ENCODE peak calls at places on chromosomes 2 and 18, in seven cellular contexts. O is small intestine; Z is skeletal muscle cell; U is upper lobe of right lung; S is CD4-positive, CD25-positive, alpha-beta regulatory T cell; A is right cardiac atrium; X is thoracic aorta. B is an unnamed sample.

GRCh38 chr2:214135966-214136365 is 274.9 kb upstream of the VWC2L start:
- DNase-seq in O (no peak), Z (peak), U (no peak), S (no peak), A (no peak), X (no peak), B (no peak)

GRCh38 chr2:167943877-167944276 is 303.5 kb downstream of the STK39 start:
- DNase-seq in O (no peak), Z (peak), U (no peak), S (no peak), A (no peak), X (no peak), B (no peak)

GRCh38 chr2:73862987-73863386 is 29.8 kb upstream of the ACTG2 start:
- DNase-seq in O (no peak), Z (no peak), U (no peak), S (no peak), A (no peak), X (no peak), B (no peak)

GRCh38 chr2:159542101-159542500 is 74.2 kb downstream of the BAZ2B start:
- DNase-seq in O (no peak), Z (no peak), U (no peak), S (no peak), A (no peak), X (no peak), B (no peak)

GRCh38 chr2:235168174-235168979 is 216.6 kb downstream of the SH3BP4 start:
- DNase-seq in O (no peak), Z (no peak), U (no peak), S (no peak), A (no peak), X (no peak), B (no peak)

GRCh38 chr2:202720226-202720625 is 85.5 kb downstream of the FAM117B start:
- DNase-seq in O (no peak), Z (no peak), U (no peak), S (no peak), A (no peak), X (no peak), B (no peak)

GRCh38 chr2:118340103-118340502 is 251.8 kb downstream of the INSIG2 start:
- DNase-seq in O (no peak), Z (no peak), U (no peak), S (no peak), A (no peak), X (no peak), B (no peak)

GRCh38 chr2:96869824-96870630 is at the start of gene SEMA4C:
- DNase-seq in O (no peak), Z (no peak), U (peak), S (peak), A (peak), X (no peak), B (no peak)

GRCh38 chr2:158602027-158602426 is 145.3 kb downstream of the PKP4 start:
- DNase-seq in O (peak), Z (no peak), U (no peak), S (no peak), A (no peak), X (no peak), B (no peak)

GRCh38 chr2:54404270-54404669 is 51.9 kb upstream of the SPTBN1 start:
- DNase-seq in O (no peak), Z (peak), U (no peak), S (no peak), A (no peak), X (no peak), B (no peak)

GRCh38 chr2:85760371-85760770 is 6.6 kb downstream of the ATOH8 start:
- DNase-seq in O (no peak), Z (no peak), U (no peak), S (no peak), A (peak), X (no peak), B (no peak)

GRCh38 chr2:60880633-60880987 is 764 bp upstream of the REL start:
- DNase-seq in O (peak), Z (no peak), U (no peak), S (no peak), A (no peak), X (no peak), B (no peak)

GRCh38 chr18:32072321-32072720 is 19.4 kb upstream of the RNF138 start:
- DNase-seq in O (peak), Z (no peak), U (no peak), S (no peak), A (no peak), X (no peak), B (no peak)

GRCh38 chr18:49500136-49500921 is 13.3 kb upstream of the C18orf32 start:
- DNase-seq in O (no peak), Z (no peak), U (no peak), S (no peak), A (no peak), X (no peak), B (no peak)

GRCh38 chr2:119366161-119366648 is 429 bp downstream of the C2orf76 start:
- DNase-seq in O (peak), Z (no peak), U (no peak), S (peak), A (no peak), X (no peak), B (no peak)

GRCh38 chr2:42879913-42880737 is 87.7 kb upstream of the HAAO start:
- DNase-seq in O (no peak), Z (no peak), U (no peak), S (no peak), A (peak), X (no peak), B (peak)

GRCh38 chr18:58572181-58572580 is 56.7 kb downstream of the ALPK2 start:
- DNase-seq in O (no peak), Z (peak), U (no peak), S (no peak), A (no peak), X (no peak), B (no peak)

GRCh38 chr2:26363323-26363722 is 16.7 kb upstream of the ADGRF3 start:
- DNase-seq in O (peak), Z (no peak), U (no peak), S (no peak), A (no peak), X (no peak), B (no peak)

GRCh38 chr18:58251416-58251815 is 207.4 kb downstream of the NEDD4L start:
- DNase-seq in O (no peak), Z (no peak), U (no peak), S (no peak), A (no peak), X (no peak), B (no peak)

GRCh38 chr2:73582364-73582763 is 59.9 kb downstream of the NAT8 start:
- DNase-seq in O (no peak), Z (no peak), U (no peak), S (no peak), A (no peak), X (no peak), B (no peak)

GRCh38 chr2:26921323-26921722 is 49.1 kb upstream of the MAPRE3 start:
- DNase-seq in O (no peak), Z (no peak), U (no peak), S (no peak), A (no peak), X (no peak), B (no peak)

GRCh38 chr2:236939751-236940229 is 145.9 kb upstream of the COPS8 start:
- DNase-seq in O (no peak), Z (peak), U (no peak), S (no peak), A (no peak), X (no peak), B (no peak)

GRCh38 chr18:41268271-41268670 is 686.8 kb upstream of the PIK3C3 start:
- DNase-seq in O (no peak), Z (no peak), U (no peak), S (no peak), A (no peak), X (no peak), B (no peak)

GRCh38 chr2:207530160-207531023 is 630 bp downstream of the CREB1 start:
- DNase-seq in O (peak), Z (no peak), U (peak), S (peak), A (peak), X (no peak), B (no peak)

GRCh38 chr2:240478346-240479110 is 43.1 kb downstream of the GPC1 start:
- DNase-seq in O (no peak), Z (no peak), U (peak), S (no peak), A (peak), X (no peak), B (peak)

GRCh38 chr2:157777425-157777824 is 98.7 kb downstream of the ACVR1 start:
- DNase-seq in O (peak), Z (no peak), U (no peak), S (peak), A (peak), X (no peak), B (no peak)

GRCh38 chr18:37669991-37670534 is 104.5 kb upstream of the CELF4 start:
- DNase-seq in O (no peak), Z (no peak), U (no peak), S (no peak), A (no peak), X (no peak), B (no peak)

GRCh38 chr2:84953535-84953934 is 17.4 kb upstream of the KCMF1 start:
- DNase-seq in O (no peak), Z (no peak), U (no peak), S (no peak), A (no peak), X (no peak), B (no peak)

GRCh38 chr2:105432749-105433148 is 33.9 kb upstream of the FHL2 start:
- DNase-seq in O (no peak), Z (no peak), U (no peak), S (no peak), A (no peak), X (no peak), B (no peak)

GRCh38 chr2:215930505-215931233 is 82.7 kb downstream of the MREG start:
- DNase-seq in O (no peak), Z (no peak), U (no peak), S (no peak), A (no peak), X (no peak), B (no peak)

GRCh38 chr2:161228511-161229240 is 68.4 kb downstream of the TANK start:
- DNase-seq in O (no peak), Z (no peak), U (no peak), S (no peak), A (no peak), X (no peak), B (no peak)

GRCh38 chr2:34161546-34161945 is 562.4 kb upstream of the FAM98A start:
- DNase-seq in O (no peak), Z (no peak), U (no peak), S (no peak), A (no peak), X (no peak), B (no peak)

GRCh38 chr18:8554354-8554753 is 54.9 kb upstream of the RAB12 start:
- DNase-seq in O (no peak), Z (no peak), U (no peak), S (no peak), A (no peak), X (no peak), B (no peak)

GRCh38 chr2:16210841-16211240 is 270.5 kb downstream of the MYCN start:
- DNase-seq in O (no peak), Z (no peak), U (no peak), S (no peak), A (no peak), X (no peak), B (no peak)

GRCh38 chr2:23599691-23600090 is 214.7 kb downstream of the KLHL29 start:
- DNase-seq in O (no peak), Z (no peak), U (peak), S (no peak), A (no peak), X (no peak), B (no peak)

GRCh38 chr2:96271995-96272394 is 6.0 kb downstream of the CIAO1 start:
- DNase-seq in O (no peak), Z (no peak), U (no peak), S (no peak), A (no peak), X (no peak), B (no peak)

GRCh38 chr2:524442-524841 is 152.8 kb downstream of the TMEM18 start:
- DNase-seq in O (no peak), Z (no peak), U (no peak), S (no peak), A (no peak), X (no peak), B (no peak)

GRCh38 chr2:99600929-99601680 is 111.3 kb upstream of the REV1 start:
- DNase-seq in O (no peak), Z (no peak), U (no peak), S (no peak), A (no peak), X (no peak), B (no peak)

GRCh38 chr2:129868151-129868550 is 111.3 kb upstream of the RAB6C start:
- DNase-seq in O (no peak), Z (no peak), U (no peak), S (no peak), A (no peak), X (no peak), B (peak)

GRCh38 chr18:59861963-59862819 is 37.6 kb upstream of the PMAIP1 start:
- DNase-seq in O (peak), Z (no peak), U (no peak), S (no peak), A (no peak), X (no peak), B (no peak)
- H3K4me3 ChIP-seq in O (no peak), Z (no peak), U (no peak), S (no peak), A (no peak), X (no peak), B (no peak)

DNA sequence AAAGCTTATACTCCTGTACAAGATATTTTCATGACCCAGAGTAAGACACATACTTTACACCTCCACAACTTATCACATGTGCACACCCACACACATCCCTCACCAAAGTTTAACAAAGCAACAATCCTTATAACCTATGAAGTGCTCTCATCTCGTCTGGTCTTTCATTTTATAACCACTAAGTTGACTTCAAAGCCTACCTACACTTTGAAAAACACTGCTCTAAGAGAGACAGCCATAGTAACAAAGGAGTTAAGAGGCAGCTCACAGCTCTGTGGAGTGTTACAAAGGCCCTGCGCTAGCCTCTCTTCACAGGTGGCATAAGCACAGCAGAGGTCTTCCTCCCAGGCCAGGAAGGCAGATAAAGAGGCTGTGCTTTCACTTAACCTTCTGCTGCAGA is 69.7 kb upstream of the TMEM200C start:
- DNase-seq in O (no peak), Z (no peak), U (no peak), S (no peak), A (no peak), X (no peak), B (no peak)
- H3K4me3 ChIP-seq in O (no peak), Z (no peak), U (no peak), S (no peak), A (no peak), X (no peak), B (no peak)

GRCh38 chr2:29528891-29529520 is 392.4 kb downstream of the ALK start:
- DNase-seq in O (peak), Z (peak), U (peak), S (no peak), A (no peak), X (no peak), B (no peak)
- H3K4me3 ChIP-seq in O (no peak), Z (peak), U (no peak), S (no peak), A (no peak), X (no peak), B (peak)

DNA sequence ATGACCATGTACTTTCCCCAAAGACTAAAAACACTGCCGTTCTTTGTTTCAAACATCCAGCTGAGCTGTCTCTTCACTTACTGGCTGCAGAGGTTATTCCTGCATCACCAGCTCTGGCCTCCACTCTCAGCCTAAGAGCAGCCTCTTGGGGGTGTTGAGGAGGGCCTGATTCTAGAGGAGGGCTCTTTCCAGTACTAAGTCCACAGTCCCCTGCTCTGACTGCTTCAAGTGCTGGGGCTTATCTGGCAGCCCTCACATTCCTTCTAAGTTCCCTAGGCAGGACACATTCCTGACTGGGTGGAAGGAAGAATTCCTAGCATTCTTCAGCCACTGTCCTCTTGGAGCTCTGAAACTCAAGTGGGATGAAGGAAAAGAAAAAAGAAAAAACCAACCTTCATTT is 32.9 kb upstream of the EHBP1 start:
- DNase-seq in O (no peak), Z (no peak), U (no peak), S (no peak), A (peak), X (no peak), B (no peak)
- H3K4me3 ChIP-seq in O (no peak), Z (no peak), U (no peak), S (no peak), A (no peak), X (no peak), B (no peak)

GRCh38 chr2:131673400-131674173 is 145.9 kb downstream of the CCDC74A start:
- DNase-seq in O (peak), Z (no peak), U (peak), S (peak), A (peak), X (no peak), B (peak)

GRCh38 chr2:131674174-131674507 is 146.5 kb downstream of the CCDC74A start:
- DNase-seq in O (no peak), Z (no peak), U (no peak), S (no peak), A (no peak), X (no peak), B (no peak)
- H3K4me3 ChIP-seq in O (no peak), Z (no peak), U (peak), S (no peak), A (no peak), X (peak), B (peak)

DNA sequence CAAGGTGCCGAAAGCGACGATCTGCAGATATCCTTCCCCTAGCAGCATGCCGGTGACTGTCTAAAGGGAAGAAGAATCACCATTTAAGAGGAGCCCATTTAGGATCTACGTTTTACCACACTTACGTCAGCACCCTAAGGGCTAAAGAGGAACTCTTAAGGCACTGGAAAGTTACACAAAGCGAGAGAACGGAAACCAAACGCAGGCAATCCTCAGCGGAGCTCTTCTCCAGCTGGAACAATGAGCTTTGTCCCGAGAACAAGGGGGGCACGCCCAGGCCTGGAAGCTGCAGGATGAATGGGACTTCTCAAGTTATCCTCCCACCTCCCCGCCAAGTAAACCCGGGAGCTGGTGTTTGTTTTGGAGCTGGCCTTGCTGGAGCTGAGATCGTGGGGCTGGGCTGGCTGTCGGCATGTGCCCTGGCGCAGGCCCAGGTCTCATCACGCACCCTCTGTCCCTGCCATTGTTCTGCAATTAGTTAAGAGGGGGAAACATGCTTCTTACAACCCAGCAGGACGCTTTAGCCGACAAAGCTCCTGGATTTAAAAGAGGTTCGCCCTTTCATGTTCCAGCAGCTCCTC is 36.5 kb downstream of the PXDN start:
- DNase-seq in O (peak), Z (peak), U (peak), S (no peak), A (peak), X (no peak), B (peak)
- H3K4me3 ChIP-seq in O (no peak), Z (peak), U (no peak), S (no peak), A (no peak), X (peak), B (peak)

DNA sequence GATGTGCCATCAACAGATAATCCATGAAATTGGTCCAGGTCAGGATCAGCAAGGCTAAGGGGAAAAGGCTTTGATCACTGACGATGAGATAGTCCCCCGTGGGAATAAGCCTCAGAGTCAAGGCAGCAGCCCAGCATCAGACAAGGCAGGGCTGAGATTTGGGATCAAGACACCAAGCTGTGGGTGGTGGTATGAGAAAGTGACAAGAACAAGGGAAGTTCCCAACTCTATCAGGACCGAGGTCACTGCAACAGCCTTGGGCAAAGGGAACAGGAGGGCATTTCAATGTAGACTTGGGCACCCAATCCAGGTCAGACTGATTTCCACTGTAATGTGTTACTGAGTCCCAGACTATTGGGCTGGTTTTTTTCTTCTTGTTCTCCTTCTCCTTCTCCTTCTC is 18.7 kb downstream of the PLEK start:
- DNase-seq in O (no peak), Z (no peak), U (no peak), S (no peak), A (no peak), X (no peak), B (no peak)
- H3K4me3 ChIP-seq in O (no peak), Z (no peak), U (no peak), S (no peak), A (no peak), X (no peak), B (no peak)

GRCh38 chr2:76498387-76498786 is 787.7 kb upstream of the GCFC2 start:
- DNase-seq in O (no peak), Z (no peak), U (no peak), S (no peak), A (no peak), X (no peak), B (no peak)
- H3K4me3 ChIP-seq in O (no peak), Z (no peak), U (no peak), S (no peak), A (no peak), X (no peak), B (no peak)

DNA sequence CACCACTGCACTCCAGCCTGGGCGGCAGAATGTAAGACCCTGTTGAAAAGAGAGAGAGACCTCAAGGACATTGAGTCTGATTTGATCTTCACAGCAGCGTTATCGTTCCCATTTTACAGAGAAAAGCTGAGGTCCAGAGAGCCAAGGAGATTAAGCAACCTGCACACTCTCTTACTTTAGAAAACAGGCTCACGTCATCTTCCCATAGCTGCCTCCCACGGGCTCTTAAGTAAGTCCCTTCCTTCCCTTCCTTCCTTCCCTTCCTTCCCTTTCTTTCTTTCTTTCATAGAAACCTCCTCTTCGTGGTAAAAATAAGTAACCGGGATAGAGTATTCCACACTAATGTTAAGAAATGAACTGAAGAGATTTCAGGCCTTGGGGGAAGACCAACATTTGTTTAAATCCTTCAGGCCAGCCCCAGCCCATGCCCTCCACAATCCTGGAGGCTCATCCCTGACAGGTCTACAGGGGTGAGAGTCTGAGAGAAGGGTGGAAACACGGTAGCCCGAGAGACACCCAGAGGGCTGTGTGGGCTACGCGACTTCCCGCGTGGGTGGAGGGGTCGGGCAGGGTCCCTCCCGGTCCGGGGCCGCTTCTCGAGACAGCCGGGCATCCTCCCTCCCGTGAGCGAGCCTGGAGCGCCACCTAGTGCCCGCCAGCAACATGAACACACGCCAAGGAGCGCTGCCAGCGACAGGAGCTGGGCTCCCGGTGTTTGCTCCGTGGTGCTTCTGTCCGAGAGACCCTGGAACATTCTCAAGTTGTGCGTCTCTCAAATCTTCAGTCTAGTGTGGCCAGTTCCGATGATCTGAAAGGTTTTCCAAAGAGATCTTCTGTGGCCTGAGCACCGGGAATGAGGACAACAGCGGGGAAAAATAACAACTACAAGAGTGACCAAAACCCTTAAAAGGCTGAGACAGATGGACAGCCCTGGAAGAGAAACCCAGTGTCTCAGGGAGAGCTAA is 160.3 kb downstream of the INO80D start:
- DNase-seq in O (peak), Z (no peak), U (peak), S (peak), A (peak), X (peak), B (peak)
- H3K4me3 ChIP-seq in O (no peak), Z (peak), U (peak), S (no peak), A (peak), X (peak), B (peak)

B was measured in coronary artery.